ENCODE peak calls at places on chromosome 16, in eight cellular contexts. W, N, A, C, V, M, P and Z are unnamed samples.

GRCh38 chr16:81333356-81333755 is 18.6 kb downstream of the GAN start:
- DNase-seq in C (no peak), V (no peak), P (no peak), A (no peak), N (no peak), W (no peak), M (no peak), Z (no peak)

GRCh38 chr16:89645122-89645521 is 12.4 kb downstream of the CHMP1A start:
- DNase-seq in M (no peak), V (no peak), A (no peak), W (no peak), N (no peak), C (no peak), P (no peak), Z (no peak)

GRCh38 chr16:74698220-74698619 is 2.4 kb downstream of the MLKL start:
- DNase-seq in A (no peak), N (no peak), C (no peak), V (no peak), M (no peak), P (no peak), W (no peak), Z (no peak)

GRCh38 chr16:57390635-57391307 is 13.8 kb upstream of the CCL17 start:
- DNase-seq in P (no peak), N (no peak), M (peak), C (no peak), V (no peak), W (peak), A (no peak), Z (no peak)

GRCh38 chr16:30065943-30066881 is 652 bp downstream of the ALDOA start:
- DNase-seq in A (no peak), M (peak), N (no peak), W (no peak), V (no peak), C (no peak), P (no peak), Z (no peak)

GRCh38 chr16:55703003-55704001 is 47.5 kb downstream of the SLC6A2 start:
- DNase-seq in C (no peak), P (no peak), A (no peak), N (no peak), W (no peak), V (peak), M (peak), Z (peak)

GRCh38 chr16:228151-228855 is 946 bp downstream of the LUC7L start:
- DNase-seq in W (no peak), M (peak), A (no peak), N (no peak), P (no peak), V (peak), C (no peak), Z (no peak)

GRCh38 chr16:88846088-88846487 is 10.7 kb downstream of the GALNS start:
- DNase-seq in W (no peak), P (no peak), V (no peak), M (no peak), A (no peak), C (no peak), N (no peak), Z (no peak)

GRCh38 chr16:997440-998051 is 16.0 kb downstream of the SOX8 start:
- DNase-seq in W (peak), M (peak), N (peak), P (peak), A (peak), C (peak), V (no peak), Z (peak)

GRCh38 chr16:22007509-22008214 is at the start of gene MOSMO:
- DNase-seq in P (peak), W (peak), V (peak), M (peak), A (peak), C (peak), N (peak), Z (peak)